ENCODE peak calls at places on chromosomes 6 and 20, in four cellular contexts. L is BE2C, P is SK-N-SH, U is hippocampal formation. J is an unnamed sample.

GRCh38 chr6:143037470-143037869 is 23.2 kb upstream of the AIG1 start:
- DNase-seq in L (no peak), P (no peak), U (no peak), J (no peak)

GRCh38 chr6:9540534-9541126 is 874.2 kb downstream of the TFAP2A start:
- DNase-seq in U (no peak), L (no peak), P (peak; percentile 20), J (no peak)

GRCh38 chr6:109465772-109466171 is 10.2 kb upstream of the MICAL1 start:
- DNase-seq in L (no peak), P (no peak), U (peak; percentile 48), J (peak; percentile 58)

GRCh38 chr20:36836591-36837329 is 39.2 kb upstream of the TLDC2 start:
- DNase-seq in P (peak; percentile 77), L (peak; percentile 81), U (peak; percentile 46), J (peak; percentile 31)

GRCh38 chr6:140653985-140654384 is 1279.5 kb upstream of the CITED2 start:
- DNase-seq in U (no peak), L (no peak), P (no peak), J (no peak)

GRCh38 chr6:3291346-3291745 is 32.6 kb downstream of the PSMG4 start:
- DNase-seq in P (no peak), L (no peak), U (no peak), J (no peak)

GRCh38 chr6:73180076-73180717 is 45.1 kb downstream of the KHDC1L start:
- DNase-seq in U (no peak), L (no peak), P (no peak), J (no peak)

GRCh38 chr6:150267686-150268561 is 100.9 kb upstream of the IYD start:
- DNase-seq in U (no peak), L (no peak), P (no peak), J (no peak)

GRCh38 chr6:117270121-117270959 is 5.0 kb downstream of the VGLL2 start:
- DNase-seq in P (peak; percentile 27), L (no peak), U (no peak), J (no peak)

GRCh38 chr6:122696853-122697252 is 82.7 kb upstream of the FABP7 start:
- DNase-seq in U (no peak), L (no peak), P (no peak), J (no peak)

GRCh38 chr6:127343753-127344659 is 597 bp upstream of the ECHDC1 start:
- DNase-seq in L (no peak), U (no peak), P (peak; percentile 30), J (no peak)

GRCh38 chr6:75116946-75117345 is 88.9 kb downstream of the COL12A1 start:
- DNase-seq in L (no peak), P (no peak), U (no peak), J (no peak)

GRCh38 chr6:3410385-3411360 is 46.2 kb downstream of the SLC22A23 start:
- DNase-seq in L (peak; percentile 81), U (peak; percentile 40), P (peak; percentile 62), J (no peak)

GRCh38 chr20:46688151-46689081 is 828 bp downstream of the TP53RK start:
- DNase-seq in P (no peak), U (no peak), L (no peak), J (no peak)

GRCh38 chr20:4956200-4956810 is 45.0 kb downstream of the SLC23A2 start:
- DNase-seq in L (no peak), P (peak; percentile 61), U (no peak), J (no peak)

GRCh38 chr6:151481752-151482151 is 12.1 kb upstream of the CCDC170 start:
- DNase-seq in P (no peak), L (no peak), U (no peak), J (no peak)

GRCh38 chr6:37689356-37689755 is 8.3 kb downstream of the MDGA1 start:
- DNase-seq in U (no peak), P (no peak), L (no peak), J (no peak)

GRCh38 chr6:157966990-157967389 is 14.7 kb upstream of the SYNJ2 start:
- DNase-seq in L (no peak), P (no peak), U (no peak), J (no peak)

GRCh38 chr20:1121439-1121838 is 3.0 kb downstream of the PSMF1 start:
- DNase-seq in P (no peak), U (no peak), L (no peak), J (no peak)

GRCh38 chr6:156590482-156590881 is 186.7 kb upstream of the ARID1B start:
- DNase-seq in P (no peak), L (no peak), U (no peak), J (no peak)

GRCh38 chr20:51542033-51542893 is at the start of gene NFATC2:
- DNase-seq in U (peak; percentile 19), P (peak; percentile 90), L (no peak), J (no peak)

GRCh38 chr20:13340088-13340487 is 119.0 kb downstream of the ISM1 start:
- DNase-seq in P (no peak), L (no peak), U (no peak), J (no peak)

GRCh38 chr6:127518710-127519468 is at the start of gene MTCL3:
- DNase-seq in L (peak; percentile 96), U (peak; percentile 27), P (peak; percentile 76), J (peak; percentile 46)

GRCh38 chr20:24337074-24337473 is 132.4 kb upstream of the SYNDIG1 start:
- DNase-seq in P (no peak), L (no peak), U (no peak), J (no peak)

GRCh38 chr6:11356404-11357155 is 124.1 kb upstream of the NEDD9 start:
- DNase-seq in P (no peak), L (no peak), U (no peak), J (no peak)

GRCh38 chr20:51985013-51985415 is 182.7 kb upstream of the SALL4 start:
- DNase-seq in P (peak; percentile 60), L (no peak), U (no peak), J (no peak)

GRCh38 chr6:141451508-141452353 is 681.0 kb upstream of the GJE1 start:
- DNase-seq in P (no peak), L (no peak), U (no peak), J (no peak)

J was measured in amygdala.